ENCODE peak calls at places on chromosomes 5 and 9, in six cellular contexts. T is T follicular helper cell, G is thoracic aorta, U is PC-3, F is midbrain, M is ureter. K is an unnamed sample.

GRCh38 chr9:127612993-127613954 is 1.2 kb downstream of the STXBP1 start:
- DNase-seq in T (peak), G (no peak), U (peak), F (peak), M (peak), K (peak)

GRCh38 chr9:34254141-34254913 is 74.7 kb downstream of the KIF24 start:
- DNase-seq in T (no peak), G (no peak), U (peak), F (no peak), M (no peak), K (no peak)

GRCh38 chr5:161167001-161167765 is 315.2 kb upstream of the ATP10B start:
- DNase-seq in T (no peak), G (no peak), U (no peak), F (no peak), M (no peak), K (no peak)

GRCh38 chr9:76431601-76432000 is 27.4 kb upstream of the GCNT1 start:
- DNase-seq in T (no peak), G (no peak), U (no peak), F (no peak), M (no peak), K (no peak)

GRCh38 chr9:16133556-16134227 is 580.8 kb downstream of the CCDC171 start:
- DNase-seq in T (no peak), G (no peak), U (peak), F (peak), M (no peak), K (no peak)

GRCh38 chr5:58012801-58013315 is 447.0 kb downstream of the PLK2 start:
- DNase-seq in T (no peak), G (no peak), U (no peak), F (no peak), M (no peak), K (no peak)

GRCh38 chr5:44443172-44443571 is 54.0 kb upstream of the FGF10 start:
- DNase-seq in T (no peak), G (no peak), U (no peak), F (no peak), M (no peak), K (no peak)

GRCh38 chr5:170573119-170573518 is 69.3 kb downstream of the KCNIP1 start:
- DNase-seq in T (no peak), G (no peak), U (no peak), F (no peak), M (no peak), K (no peak)

GRCh38 chr9:18314321-18314720 is 159.6 kb upstream of the ADAMTSL1 start:
- DNase-seq in T (no peak), G (no peak), U (no peak), F (no peak), M (no peak), K (no peak)

GRCh38 chr5:60835554-60835953 is 8.5 kb downstream of the ELOVL7 start:
- DNase-seq in T (no peak), G (no peak), U (peak), F (no peak), M (no peak), K (no peak)

GRCh38 chr5:125257057-125257970 is 510.9 kb upstream of the ZNF608 start:
- DNase-seq in T (no peak), G (no peak), U (no peak), F (no peak), M (no peak), K (no peak)

GRCh38 chr9:86368871-86369521 is 14.8 kb upstream of the TUT7 start:
- DNase-seq in T (no peak), G (no peak), U (peak), F (no peak), M (no peak), K (no peak)

GRCh38 chr9:130139251-130139650 is 33.0 kb upstream of the NCS1 start:
- DNase-seq in T (no peak), G (no peak), U (no peak), F (no peak), M (no peak), K (no peak)

GRCh38 chr9:111896942-111897830 is 572 bp downstream of the UGCG start:
- DNase-seq in T (peak), G (peak), U (peak), F (no peak), M (peak), K (peak)